ENCODE peak calls at places on chromosomes 1 and 21, in seven cellular contexts. X is aorta; Y is CD4-positive, alpha-beta memory T cell; S is activated T-helper 1 cell treated with anti-CD3 and anti-CD28 coated beads, Interleukin-12 subunit alpha, Interleukin-12 subunit beta, Interleukin-2, Interleukin-4 antibody, amounts not matched to agents 30 ng/mL and 10 ng/mL and 1 ng/mL, durations not matched to agents 14 hours and 24 hours and 36 hours; O is RWPE1; K is M059J; D is tibial nerve. U is an unnamed sample.

GRCh38 chr1:206517784-206518183 is 10.5 kb downstream of the RASSF5 start:
- DNase-seq in K (no peak), X (peak; percentile 33), O (no peak), S (no peak), D (no peak), Y (no peak), U (no peak)

GRCh38 chr1:172823534-172823933 is 164.6 kb downstream of the FASLG start:
- DNase-seq in S (no peak), Y (no peak), X (no peak), K (peak; percentile 68), O (no peak), D (no peak), U (peak; percentile 54)

GRCh38 chr1:13735168-13735930 is 35.4 kb downstream of the PRDM2 start:
- DNase-seq in K (no peak), Y (no peak), X (no peak), D (no peak), S (no peak), O (no peak), U (no peak)

GRCh38 chr21:29477941-29478340 is 179.2 kb downstream of the BACH1 start:
- DNase-seq in Y (no peak), X (no peak), K (peak; percentile 91), D (no peak), O (no peak), S (no peak), U (peak; percentile 81)

GRCh38 chr1:62318756-62319544 is at the start of gene KANK4:
- DNase-seq in S (no peak), Y (no peak), X (no peak), D (no peak), K (peak; percentile 37), O (no peak), U (no peak)

GRCh38 chr1:21232044-21232443 is 55.3 kb upstream of the EIF4G3 start:
- DNase-seq in D (peak; percentile 69), O (peak; percentile 59), Y (peak; percentile 49), X (no peak), K (peak; percentile 70), S (no peak), U (peak; percentile 51)

GRCh38 chr21:34537838-34538237 is 25.8 kb upstream of the KCNE1 start:
- DNase-seq in Y (no peak), X (no peak), D (no peak), S (no peak), O (no peak), K (peak; percentile 64), U (no peak)

GRCh38 chr21:43957629-43958362 is 54.3 kb upstream of the TRAPPC10 start:
- DNase-seq in O (no peak), X (no peak), D (no peak), Y (no peak), K (no peak), S (no peak), U (no peak)

GRCh38 chr21:44329086-44329889 is 9.9 kb downstream of the CFAP410 start:
- DNase-seq in Y (no peak), K (peak; percentile 26), D (no peak), X (no peak), O (no peak), S (no peak), U (peak; percentile 61)

GRCh38 chr1:87335175-87335992 is 6.7 kb downstream of the LMO4 start:
- DNase-seq in D (no peak), S (peak; percentile 66), O (peak; percentile 55), X (peak; percentile 91), K (peak; percentile 73), Y (peak; percentile 67), U (peak; percentile 51)

GRCh38 chr1:225834417-225835329 is 24.7 kb downstream of the EPHX1 start:
- DNase-seq in D (peak; percentile 75), X (peak; percentile 84), Y (no peak), S (no peak), K (peak; percentile 36), O (no peak), U (no peak)

GRCh38 chr1:32028746-32029145 is 15.1 kb downstream of the KHDRBS1 start:
- DNase-seq in Y (no peak), S (no peak), K (peak; percentile 60), D (no peak), O (no peak), X (no peak), U (peak; percentile 37)

GRCh38 chr1:180150982-180151381 is 3.7 kb upstream of the QSOX1 start:
- DNase-seq in S (no peak), K (peak; percentile 55), X (no peak), D (no peak), O (no peak), Y (no peak), U (no peak)

GRCh38 chr1:154465621-154466020 is 36.4 kb upstream of the TDRD10 start:
- DNase-seq in X (peak; percentile 19), Y (no peak), O (no peak), D (no peak), K (no peak), S (no peak), U (no peak)

GRCh38 chr1:101284021-101284420 is 47.2 kb downstream of the S1PR1 start:
- DNase-seq in S (peak; percentile 31), X (no peak), K (no peak), O (no peak), D (no peak), Y (peak; percentile 53), U (no peak)

GRCh38 chr1:195714248-195714647 is 894.0 kb downstream of the KCNT2 start:
- DNase-seq in S (no peak), D (no peak), Y (no peak), X (no peak), O (peak; percentile 19), K (peak; percentile 43), U (no peak)

GRCh38 chr21:46596201-46596600 is 8.7 kb downstream of the S100B start:
- DNase-seq in Y (no peak), D (no peak), S (no peak), K (no peak), X (peak; percentile 68), O (no peak), U (no peak)

GRCh38 chr1:20212685-20213331 is 26.5 kb upstream of the PLA2G2C start:
- DNase-seq in Y (peak; percentile 52), O (peak; percentile 84), D (peak; percentile 20), S (peak; percentile 42), X (peak; percentile 82), K (peak; percentile 78), U (peak; percentile 81)

GRCh38 chr1:59743324-59744108 is 71.2 kb upstream of the HOOK1 start:
- DNase-seq in Y (no peak), X (no peak), O (no peak), K (no peak), D (peak; percentile 60), S (no peak), U (no peak)

GRCh38 chr21:23876925-23877558 is 1730.2 kb downstream of the MRPL39 start:
- DNase-seq in K (no peak), D (no peak), X (no peak), S (no peak), Y (no peak), O (no peak), U (no peak)

GRCh38 chr1:98674075-98674781 is 12.7 kb downstream of the SNX7 start:
- DNase-seq in S (no peak), O (no peak), X (no peak), Y (no peak), D (no peak), K (peak; percentile 45), U (no peak)

GRCh38 chr1:8353386-8353785 is 35.5 kb downstream of the SLC45A1 start:
- DNase-seq in D (no peak), O (no peak), X (peak; percentile 77), Y (no peak), K (no peak), S (no peak), U (no peak)

GRCh38 chr1:6412896-6413295 is 6.8 kb downstream of the HES2 start:
- DNase-seq in D (no peak), X (no peak), Y (no peak), K (peak; percentile 65), S (no peak), O (no peak), U (no peak)

GRCh38 chr1:158932171-158932570 is 819 bp downstream of the PYHIN1 start:
- DNase-seq in Y (peak; percentile 7), D (no peak), O (no peak), K (no peak), X (no peak), S (no peak), U (no peak)